ENCODE peak calls at places on chromosomes 4 and X, in five cellular contexts. One of them, this sample, is unnamed.
A peak's percentile ranks its signal among the peaks of the same experiment; 100 is the strongest.

GRCh38 chr4:56026596-56026995 is 77.9 kb downstream of the CEP135 start:
- DNase-seq in hippocampal formation: no peak
- DNase-seq in IMR-90: peak; percentile 53
- DNase-seq in amniotic stem cell: no peak
- DNase-seq in H54: no peak
- DNase-seq in this sample: peak; percentile 66

GRCh38 chrX:39984191-39984956 is 113.4 kb downstream of the BCOR start:
- DNase-seq in IMR-90: peak; percentile 48
- DNase-seq in H54: no peak
- DNase-seq in amniotic stem cell: no peak
- DNase-seq in hippocampal formation: no peak
- DNase-seq in this sample: peak; percentile 49

GRCh38 chrX:17032351-17032750 is 85.9 kb downstream of the REPS2 start:
- DNase-seq in H54: peak; percentile 21
- DNase-seq in amniotic stem cell: no peak
- DNase-seq in IMR-90: no peak
- DNase-seq in hippocampal formation: no peak
- DNase-seq in this sample: peak; percentile 97

GRCh38 chr4:156762851-156763250 is 208.7 kb downstream of the PDGFC start:
- DNase-seq in hippocampal formation: no peak
- DNase-seq in H54: no peak
- DNase-seq in amniotic stem cell: no peak
- DNase-seq in IMR-90: no peak
- DNase-seq in this sample: no peak

GRCh38 chrX:15946783-15947550 is 92.4 kb upstream of the AP1S2 start:
- DNase-seq in IMR-90: peak; percentile 86
- DNase-seq in hippocampal formation: no peak
- DNase-seq in amniotic stem cell: peak; percentile 65
- DNase-seq in H54: no peak
- DNase-seq in this sample: peak; percentile 77

GRCh38 chr4:155853189-155853588 is 12.9 kb downstream of the ASIC5 start:
- DNase-seq in amniotic stem cell: no peak
- DNase-seq in H54: no peak
- DNase-seq in hippocampal formation: no peak
- DNase-seq in IMR-90: no peak
- DNase-seq in this sample: no peak

GRCh38 chr4:89939994-89940393 is 45.3 kb downstream of the MMRN1 start:
- DNase-seq in amniotic stem cell: no peak
- DNase-seq in hippocampal formation: no peak
- DNase-seq in H54: no peak
- DNase-seq in IMR-90: no peak
- DNase-seq in this sample: peak; percentile 11

GRCh38 chr4:19944806-19945205 is 306.9 kb upstream of the SLIT2 start:
- DNase-seq in hippocampal formation: no peak
- DNase-seq in amniotic stem cell: no peak
- DNase-seq in H54: no peak
- DNase-seq in IMR-90: no peak
- DNase-seq in this sample: no peak

GRCh38 chrX:22122510-22122909 is 90.4 kb downstream of the PHEX start:
- DNase-seq in hippocampal formation: no peak
- DNase-seq in H54: no peak
- DNase-seq in IMR-90: peak; percentile 82
- DNase-seq in amniotic stem cell: no peak
- DNase-seq in this sample: peak; percentile 75

GRCh38 chr4:183436417-183436816 is 8.0 kb upstream of the CDKN2AIP start:
- DNase-seq in IMR-90: no peak
- DNase-seq in hippocampal formation: no peak
- DNase-seq in amniotic stem cell: no peak
- DNase-seq in H54: no peak
- DNase-seq in this sample: no peak

GRCh38 chrX:30831082-30831481 is 58.0 kb downstream of the TAB3 start:
- DNase-seq in amniotic stem cell: no peak
- DNase-seq in H54: no peak
- DNase-seq in IMR-90: no peak
- DNase-seq in hippocampal formation: no peak
- DNase-seq in this sample: peak; percentile 11

GRCh38 chr4:122224348-122224747 is 72.2 kb downstream of the BLTP1 start:
- DNase-seq in IMR-90: peak; percentile 22
- DNase-seq in hippocampal formation: no peak
- DNase-seq in amniotic stem cell: no peak
- DNase-seq in H54: no peak
- DNase-seq in this sample: no peak

GRCh38 chrX:9873952-9874351 is 87.7 kb downstream of the SHROOM2 start:
- DNase-seq in amniotic stem cell: no peak
- DNase-seq in hippocampal formation: peak; percentile 19
- DNase-seq in IMR-90: peak; percentile 49
- DNase-seq in H54: no peak
- DNase-seq in this sample: no peak

GRCh38 chr4:101126044-101126443 is 221.3 kb downstream of the PPP3CA start:
- DNase-seq in IMR-90: peak; percentile 47
- DNase-seq in H54: no peak
- DNase-seq in amniotic stem cell: no peak
- DNase-seq in hippocampal formation: no peak
- DNase-seq in this sample: peak; percentile 73

GRCh38 chrX:73964607-73965006 is 339.4 kb upstream of the ZCCHC13 start:
- DNase-seq in IMR-90: no peak
- DNase-seq in H54: no peak
- DNase-seq in hippocampal formation: no peak
- DNase-seq in amniotic stem cell: no peak
- DNase-seq in this sample: peak; percentile 27

GRCh38 chr4:87961993-87962791 is 13.3 kb upstream of the SPP1 start:
- DNase-seq in hippocampal formation: no peak
- DNase-seq in IMR-90: peak; percentile 47
- DNase-seq in amniotic stem cell: no peak
- DNase-seq in H54: no peak
- DNase-seq in this sample: peak; percentile 60

GRCh38 chrX:88603237-88603636 is 143.8 kb upstream of the CPXCR1 start:
- DNase-seq in H54: no peak
- DNase-seq in hippocampal formation: no peak
- DNase-seq in amniotic stem cell: no peak
- DNase-seq in IMR-90: no peak
- DNase-seq in this sample: no peak

GRCh38 chr4:174524242-174524641 is 2.0 kb upstream of the HPGD start:
- DNase-seq in amniotic stem cell: no peak
- DNase-seq in H54: no peak
- DNase-seq in IMR-90: no peak
- DNase-seq in hippocampal formation: no peak
- DNase-seq in this sample: no peak

This sample was measured in astrocyte.